ENCODE peak calls at places on chromosome 5, in four cellular contexts. K, Q, C and P are unnamed samples.

GRCh38 chr5:116813906-116814305 is 239.3 kb upstream of the SEMA6A start:
- DNase-seq in K (no peak), Q (no peak), C (no peak), P (no peak)

GRCh38 chr5:2462026-2462691 is 289.3 kb downstream of the IRX2 start:
- DNase-seq in K (no peak), Q (no peak), C (no peak), P (no peak)

GRCh38 chr5:171450423-171451246 is 31.2 kb downstream of the FGF18 start:
- DNase-seq in K (peak), Q (peak), C (no peak), P (peak)

GRCh38 chr5:141490771-141491170 is 1.9 kb downstream of the PCDHGC5 start:
- DNase-seq in K (no peak), Q (no peak), C (peak), P (no peak)

GRCh38 chr5:6704361-6704851 is 8.8 kb upstream of the TENT4A start:
- DNase-seq in K (no peak), Q (no peak), C (peak), P (peak)

GRCh38 chr5:62606878-62607277 is 28.3 kb downstream of the LRRC70 start:
- DNase-seq in K (no peak), Q (peak), C (no peak), P (no peak)

GRCh38 chr5:68134033-68134668 is 81.4 kb upstream of the PIK3R1 start:
- DNase-seq in K (peak), Q (no peak), C (no peak), P (no peak)

GRCh38 chr5:111486055-111486454 is 26.3 kb downstream of the STARD4 start:
- DNase-seq in K (no peak), Q (no peak), C (no peak), P (no peak)

GRCh38 chr5:32254987-32255900 is 57.5 kb downstream of the MTMR12 start:
- DNase-seq in K (no peak), Q (peak), C (no peak), P (no peak)

GRCh38 chr5:143066556-143067281 is 296.5 kb downstream of the ARHGAP26 start:
- DNase-seq in K (no peak), Q (no peak), C (no peak), P (no peak)
- H3K27ac ChIP-seq in K (no peak), Q (no peak), C (no peak), P (no peak)

GRCh38 chr5:81754621-81755020 is 3.7 kb upstream of the SSBP2 start:
- DNase-seq in K (no peak), Q (no peak), C (no peak), P (no peak)

GRCh38 chr5:81753429-81753828 is 2.5 kb upstream of the SSBP2 start:
- DNase-seq in K (no peak), Q (no peak), C (no peak), P (no peak)

GRCh38 chr5:81757404-81757803 is 6.5 kb upstream of the SSBP2 start:
- DNase-seq in K (no peak), Q (no peak), C (no peak), P (no peak)

GRCh38 chr5:81756016-81756415 is 5.1 kb upstream of the SSBP2 start:
- DNase-seq in K (no peak), Q (no peak), C (no peak), P (no peak)

GRCh38 chr5:81755320-81755719 is 4.4 kb upstream of the SSBP2 start:
- DNase-seq in K (peak), Q (peak), C (peak), P (peak)
- H3K27ac ChIP-seq in K (peak), Q (no peak), C (peak), P (peak)

GRCh38 chr5:34587355-34588241 is 68.5 kb upstream of the RAI14 start:
- DNase-seq in K (no peak), Q (no peak), C (no peak), P (no peak)
- H3K27ac ChIP-seq in K (peak), Q (no peak), C (no peak), P (no peak)

GRCh38 chr5:110104728-110105127 is 415.0 kb downstream of the MAN2A1 start:
- DNase-seq in K (no peak), Q (no peak), C (no peak), P (no peak)
- H3K27ac ChIP-seq in K (no peak), Q (no peak), C (no peak), P (no peak)

DNA sequence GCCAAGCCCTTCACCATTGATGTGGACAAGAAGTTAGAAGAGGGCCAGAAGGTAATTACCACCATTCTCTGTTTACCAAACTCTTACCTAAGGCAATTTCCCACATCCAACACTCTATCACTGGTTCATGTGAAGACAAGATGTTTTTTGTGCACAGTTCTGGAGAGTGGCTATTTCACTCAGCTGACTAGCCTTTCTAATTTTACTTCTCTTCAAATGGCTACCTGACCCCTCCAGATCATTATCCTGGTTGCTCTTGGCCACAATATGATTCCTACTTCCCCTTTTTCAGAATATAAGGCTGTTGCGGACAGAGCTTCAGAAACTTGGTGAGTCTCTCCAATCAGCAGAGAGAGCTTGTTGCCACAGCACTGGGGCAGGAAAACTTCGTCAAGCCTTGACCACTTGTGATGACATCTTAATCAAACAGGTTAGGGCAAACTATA is 7.1 kb downstream of the KIF20A start:
- DNase-seq in K (no peak), Q (no peak), C (no peak), P (no peak)
- H3K27ac ChIP-seq in K (no peak), Q (no peak), C (no peak), P (no peak)

DNA sequence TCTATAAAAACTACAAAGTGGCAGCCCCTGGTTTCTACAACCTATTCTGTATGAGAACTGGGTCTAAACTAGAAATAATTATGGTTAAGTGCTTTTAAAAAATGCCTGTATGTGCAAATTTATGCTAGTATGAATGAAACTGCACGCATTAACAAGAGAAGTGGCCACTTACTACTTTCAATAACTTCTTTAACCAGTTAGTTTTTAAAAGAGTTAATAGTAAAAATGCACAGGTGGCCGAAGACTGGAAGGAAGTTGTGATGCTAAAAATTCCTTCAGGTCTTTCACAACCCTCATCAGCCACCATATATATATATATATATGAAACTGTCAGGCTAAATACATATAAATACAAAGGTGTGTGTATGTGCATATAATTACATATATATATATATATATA is 36.8 kb downstream of the SHISAL2B start:
- DNase-seq in K (no peak), Q (no peak), C (no peak), P (no peak)
- H3K27ac ChIP-seq in K (no peak), Q (no peak), C (no peak), P (no peak)

GRCh38 chr5:79573983-79574890 is 38.0 kb upstream of the TENT2 start:
- DNase-seq in K (no peak), Q (no peak), C (no peak), P (no peak)
- H3K27ac ChIP-seq in K (no peak), Q (no peak), C (no peak), P (no peak)